ENCODE peak calls at places on chromosome 1, in four cellular contexts. One of them, this sample, is unnamed.

GRCh38 chr1:100575406-100575805 is 37.5 kb downstream of the GPR88 start:
- DNase-seq in Calu3: no peak
- DNase-seq in heart left ventricle: no peak
- DNase-seq in GM23248: no peak
- DNase-seq in this sample: peak

GRCh38 chr1:91006113-91006908 is 15.5 kb downstream of the ZNF644 start:
- DNase-seq in Calu3: no peak
- DNase-seq in heart left ventricle: no peak
- DNase-seq in GM23248: no peak
- DNase-seq in this sample: no peak

GRCh38 chr1:235503333-235504121 is 725 bp downstream of the B3GALNT2 start:
- DNase-seq in Calu3: peak
- DNase-seq in heart left ventricle: peak
- DNase-seq in GM23248: peak
- DNase-seq in this sample: peak

GRCh38 chr1:158930504-158930903 is 848 bp upstream of the PYHIN1 start:
- DNase-seq in Calu3: no peak
- DNase-seq in heart left ventricle: no peak
- DNase-seq in GM23248: no peak
- DNase-seq in this sample: no peak

GRCh38 chr1:232047473-232047872 is 420.9 kb downstream of the DISC1 start:
- DNase-seq in Calu3: no peak
- DNase-seq in heart left ventricle: no peak
- DNase-seq in GM23248: no peak
- DNase-seq in this sample: no peak

GRCh38 chr1:110785612-110786011 is 87.3 kb upstream of the CD53 start:
- DNase-seq in Calu3: no peak
- DNase-seq in heart left ventricle: no peak
- DNase-seq in GM23248: no peak
- DNase-seq in this sample: no peak

GRCh38 chr1:54413295-54413694 is 7.1 kb upstream of the SSBP3 start:
- DNase-seq in Calu3: no peak
- DNase-seq in heart left ventricle: peak
- DNase-seq in GM23248: peak
- DNase-seq in this sample: no peak

GRCh38 chr1:188089461-188089860 is 1260.7 kb downstream of the PLA2G4A start:
- DNase-seq in Calu3: no peak
- DNase-seq in heart left ventricle: no peak
- DNase-seq in GM23248: no peak
- DNase-seq in this sample: no peak

GRCh38 chr1:183019126-183019740 is 4.0 kb upstream of the LAMC1 start:
- DNase-seq in Calu3: peak
- DNase-seq in heart left ventricle: no peak
- DNase-seq in GM23248: no peak
- DNase-seq in this sample: no peak

GRCh38 chr1:216064643-216065042 is 358.6 kb downstream of the USH2A start:
- DNase-seq in Calu3: no peak
- DNase-seq in heart left ventricle: no peak
- DNase-seq in GM23248: peak
- DNase-seq in this sample: no peak

GRCh38 chr1:84973493-84974334 is 23.2 kb downstream of the MCOLN2 start:
- DNase-seq in Calu3: no peak
- DNase-seq in heart left ventricle: no peak
- DNase-seq in GM23248: peak
- DNase-seq in this sample: peak

This sample was measured in MV-4-11.